ENCODE peak calls at places on chromosomes 6 and 20, in six cellular contexts. O is SW480; V is activated CD4-positive, alpha-beta T cell treated with anti-CD3 and anti-CD28 coated beads, Interleukin-2, amount 50 U/mL, for 1 hour; A is right lobe of liver; J is HCEC 1CT; Q is EL. Z is an unnamed sample.

GRCh38 chr6:151822252-151823111 is 15.0 kb downstream of the ESR1 start:
- DNase-seq in V (no peak), O (no peak), Q (no peak), J (no peak), A (no peak), Z (no peak)

GRCh38 chr20:11792229-11792953 is 125.3 kb upstream of the BTBD3 start:
- DNase-seq in A (no peak), V (no peak), J (no peak), Q (no peak), O (no peak), Z (peak)

GRCh38 chr20:32534661-32535240 is 50.4 kb downstream of the NOL4L start:
- DNase-seq in Q (no peak), V (peak), A (no peak), O (peak), J (no peak), Z (no peak)

GRCh38 chr6:79737172-79737571 is 106.0 kb downstream of the SH3BGRL2 start:
- DNase-seq in Q (no peak), J (no peak), V (no peak), A (no peak), O (no peak), Z (peak)

GRCh38 chr20:9407805-9408421 is 106.5 kb upstream of the LAMP5 start:
- DNase-seq in O (peak), A (no peak), Q (peak), J (peak), V (peak), Z (peak)

GRCh38 chr20:33875055-33875454 is 63.9 kb downstream of the CHMP4B start:
- DNase-seq in Q (no peak), O (no peak), A (no peak), J (no peak), V (no peak), Z (no peak)

GRCh38 chr6:12516070-12516469 is 200.5 kb upstream of the PHACTR1 start:
- DNase-seq in J (no peak), Q (no peak), A (no peak), O (peak), V (no peak), Z (no peak)

GRCh38 chr6:138817799-138818198 is 21.9 kb downstream of the ECT2L start:
- DNase-seq in V (no peak), Q (peak), O (no peak), A (no peak), J (peak), Z (peak)

GRCh38 chr20:8646026-8646425 is 422.9 kb upstream of the PLCB4 start:
- DNase-seq in V (no peak), A (no peak), Q (peak), O (no peak), J (peak), Z (peak)

GRCh38 chr20:37502654-37503053 is 18.4 kb upstream of the NNAT start:
- DNase-seq in A (no peak), Q (no peak), J (no peak), O (no peak), V (no peak), Z (no peak)

GRCh38 chr6:81752969-81753708 is 658 bp upstream of the TENT5A start:
- DNase-seq in J (peak), O (peak), A (peak), Q (peak), V (peak), Z (peak)

GRCh38 chr6:139547082-139547776 is 172.8 kb upstream of the CITED2 start:
- DNase-seq in Q (peak), V (no peak), J (peak), O (no peak), A (no peak), Z (no peak)

GRCh38 chr6:118813795-118814194 is 80.2 kb upstream of the ASF1A start:
- DNase-seq in J (peak), V (no peak), A (no peak), Q (peak), O (no peak), Z (no peak)

GRCh38 chr6:153210083-153210482 is 79.0 kb upstream of the RGS17 start:
- DNase-seq in A (no peak), V (no peak), J (peak), O (no peak), Q (peak), Z (no peak)

GRCh38 chr6:14200047-14200446 is 82.5 kb downstream of the CD83 start:
- DNase-seq in J (peak), A (no peak), O (no peak), V (no peak), Q (peak), Z (peak)

GRCh38 chr6:155026366-155027045 is 31.4 kb downstream of the TIAM2 start:
- DNase-seq in A (peak), V (no peak), Q (peak), O (peak), J (peak), Z (peak)

GRCh38 chr6:25233226-25233625 is 45.9 kb upstream of the CARMIL1 start:
- DNase-seq in O (no peak), J (no peak), Q (no peak), V (no peak), A (no peak), Z (no peak)

GRCh38 chr20:61407561-61407960 is 155.5 kb downstream of the CDH4 start:
- DNase-seq in V (no peak), J (no peak), A (no peak), Q (no peak), O (no peak), Z (no peak)

GRCh38 chr20:53611449-53611894 is 17.8 kb upstream of the ZNF217 start:
- DNase-seq in V (no peak), Q (peak), J (peak), A (no peak), O (peak), Z (peak)

GRCh38 chr6:116409756-116410155 is 39.0 kb downstream of the DSE start:
- DNase-seq in A (no peak), J (no peak), V (no peak), O (no peak), Q (no peak), Z (no peak)

GRCh38 chr20:62064788-62065668 is 653 bp downstream of the TAF4 start:
- DNase-seq in A (peak), J (peak), V (peak), Q (peak), O (peak), Z (no peak)

Z was measured in PC-3.